ENCODE peak calls at places on chromosomes 6 and 20, in nine cellular contexts. B, J, C, U, G, S, I, V and L are unnamed samples.

GRCh38 chr20:12882832-12883506 is 125.8 kb upstream of the SPTLC3 start:
- DNase-seq in B (peak), J (no peak), C (peak), U (no peak), G (no peak), S (no peak), I (no peak), V (no peak), L (no peak)

GRCh38 chr6:113873043-113873667 is 16.0 kb downstream of the MARCKS start:
- DNase-seq in B (no peak), J (peak), C (no peak), U (no peak), G (no peak), S (no peak), I (no peak), V (peak), L (no peak)

GRCh38 chr6:79167931-79168694 is 66.4 kb downstream of the HMGN3 start:
- DNase-seq in B (peak), J (peak), C (peak), U (no peak), G (no peak), S (no peak), I (no peak), V (no peak), L (no peak)

GRCh38 chr6:31729979-31730630 is 1.0 kb upstream of the DDAH2 start:
- DNase-seq in B (peak), J (peak), C (peak), U (peak), G (peak), S (peak), I (peak), V (peak), L (peak)

GRCh38 chr20:18187020-18187419 is 49.4 kb downstream of the KAT14 start:
- DNase-seq in B (no peak), J (no peak), C (no peak), U (peak), G (no peak), S (no peak), I (no peak), V (no peak), L (no peak)

GRCh38 chr6:20238688-20239587 is 26.7 kb upstream of the MBOAT1 start:
- DNase-seq in B (no peak), J (no peak), C (no peak), U (no peak), G (no peak), S (no peak), I (no peak), V (no peak), L (no peak)

GRCh38 chr20:39700527-39700926 is 738.4 kb downstream of the DHX35 start:
- DNase-seq in B (no peak), J (no peak), C (no peak), U (no peak), G (no peak), S (no peak), I (no peak), V (no peak), L (no peak)

GRCh38 chr6:149961728-149962425 is 1.9 kb upstream of the ULBP1 start:
- DNase-seq in B (peak), J (peak), C (no peak), U (no peak), G (no peak), S (no peak), I (no peak), V (no peak), L (peak)

GRCh38 chr6:7734707-7735383 is 8.9 kb downstream of the BMP6 start:
- DNase-seq in B (no peak), J (peak), C (no peak), U (no peak), G (no peak), S (no peak), I (no peak), V (no peak), L (no peak)

GRCh38 chr6:146885708-146886457 is 287.1 kb downstream of the ADGB start:
- DNase-seq in B (no peak), J (no peak), C (no peak), U (no peak), G (no peak), S (no peak), I (no peak), V (no peak), L (no peak)

GRCh38 chr6:129923520-129923919 is 62.4 kb upstream of the TMEM244 start:
- DNase-seq in B (peak), J (no peak), C (peak), U (no peak), G (no peak), S (no peak), I (no peak), V (no peak), L (no peak)

GRCh38 chr20:52987295-52987694 is 15.1 kb downstream of the TSHZ2 start:
- DNase-seq in B (no peak), J (no peak), C (no peak), U (no peak), G (no peak), S (no peak), I (no peak), V (no peak), L (no peak)

GRCh38 chr6:42911171-42912021 is 4.5 kb upstream of the PTCRA start:
- DNase-seq in B (no peak), J (no peak), C (no peak), U (no peak), G (peak), S (peak), I (no peak), V (no peak), L (no peak)

GRCh38 chr6:133542056-133542821 is 301.1 kb downstream of the EYA4 start:
- DNase-seq in B (no peak), J (peak), C (peak), U (no peak), G (no peak), S (no peak), I (no peak), V (no peak), L (no peak)

GRCh38 chr20:62603021-62603906 is 39.0 kb upstream of the SLCO4A1 start:
- DNase-seq in B (peak), J (peak), C (peak), U (peak), G (no peak), S (no peak), I (no peak), V (no peak), L (no peak)

GRCh38 chr6:117956386-117956785 is 49.3 kb downstream of the SLC35F1 start:
- DNase-seq in B (no peak), J (no peak), C (no peak), U (no peak), G (no peak), S (no peak), I (no peak), V (no peak), L (no peak)

GRCh38 chr6:169186496-169187169 is 67.0 kb downstream of the THBS2 start:
- DNase-seq in B (no peak), J (no peak), C (no peak), U (no peak), G (no peak), S (no peak), I (no peak), V (no peak), L (no peak)

GRCh38 chr6:10431423-10432164 is 16.7 kb upstream of the TFAP2A start:
- DNase-seq in B (no peak), J (no peak), C (no peak), U (peak), G (no peak), S (no peak), I (no peak), V (no peak), L (no peak)

GRCh38 chr6:19691465-19692167 is 145.6 kb upstream of the ID4 start:
- DNase-seq in B (no peak), J (no peak), C (no peak), U (no peak), G (peak), S (peak), I (no peak), V (no peak), L (no peak)

GRCh38 chr6:148044261-148044731 is 298.3 kb upstream of the SASH1 start:
- DNase-seq in B (peak), J (no peak), C (peak), U (no peak), G (no peak), S (no peak), I (peak), V (no peak), L (no peak)

GRCh38 chr6:160330621-160331020 is 17.6 kb upstream of the SLC22A3 start:
- DNase-seq in B (no peak), J (no peak), C (no peak), U (no peak), G (no peak), S (peak), I (no peak), V (no peak), L (no peak)

GRCh38 chr6:122868137-122868536 is 79.1 kb downstream of the SMPDL3A start:
- DNase-seq in B (no peak), J (no peak), C (no peak), U (no peak), G (no peak), S (no peak), I (no peak), V (no peak), L (no peak)

GRCh38 chr6:161869491-161869890 is 595.6 kb upstream of the AGPAT4 start:
- DNase-seq in B (no peak), J (no peak), C (no peak), U (no peak), G (no peak), S (no peak), I (no peak), V (no peak), L (no peak)

GRCh38 chr6:157716553-157716952 is 106.5 kb upstream of the SNX9 start:
- DNase-seq in B (no peak), J (no peak), C (no peak), U (no peak), G (no peak), S (no peak), I (no peak), V (no peak), L (no peak)

GRCh38 chr6:98657764-98658163 is 176.6 kb upstream of the POU3F2 start:
- DNase-seq in B (peak), J (peak), C (peak), U (peak), G (peak), S (peak), I (peak), V (peak), L (no peak)

GRCh38 chr6:2363211-2363610 is 117.8 kb upstream of the GMDS start:
- DNase-seq in B (peak), J (no peak), C (peak), U (no peak), G (no peak), S (no peak), I (no peak), V (no peak), L (no peak)

GRCh38 chr6:33276864-33277662 is at the start of gene B3GALT4:
- DNase-seq in B (peak), J (peak), C (peak), U (peak), G (peak), S (peak), I (peak), V (no peak), L (peak)

GRCh38 chr20:17700637-17701036 is 871 bp downstream of the BANF2 start:
- DNase-seq in B (no peak), J (no peak), C (no peak), U (no peak), G (no peak), S (no peak), I (no peak), V (no peak), L (no peak)

GRCh38 chr20:8218861-8219260 is 86.8 kb downstream of the PLCB1 start:
- DNase-seq in B (peak), J (no peak), C (peak), U (no peak), G (no peak), S (no peak), I (no peak), V (no peak), L (no peak)

GRCh38 chr6:159075506-159076100 is 30.8 kb upstream of the TAGAP start:
- DNase-seq in B (no peak), J (no peak), C (no peak), U (no peak), G (no peak), S (no peak), I (no peak), V (no peak), L (no peak)

GRCh38 chr6:166318649-166319600 is 10.7 kb upstream of the PRR18 start:
- DNase-seq in B (no peak), J (no peak), C (no peak), U (no peak), G (no peak), S (no peak), I (no peak), V (peak), L (no peak)

GRCh38 chr6:56690519-56691200 is 48.0 kb upstream of the DST start:
- DNase-seq in B (peak), J (peak), C (peak), U (peak), G (no peak), S (no peak), I (no peak), V (peak), L (no peak)

GRCh38 chr6:31652925-31653724 is 664 bp upstream of the BAG6 start:
- DNase-seq in B (no peak), J (no peak), C (no peak), U (peak), G (no peak), S (peak), I (no peak), V (peak), L (no peak)

GRCh38 chr20:36827541-36828279 is 48.2 kb upstream of the TLDC2 start:
- DNase-seq in B (no peak), J (no peak), C (no peak), U (no peak), G (no peak), S (no peak), I (no peak), V (no peak), L (no peak)

DNA sequence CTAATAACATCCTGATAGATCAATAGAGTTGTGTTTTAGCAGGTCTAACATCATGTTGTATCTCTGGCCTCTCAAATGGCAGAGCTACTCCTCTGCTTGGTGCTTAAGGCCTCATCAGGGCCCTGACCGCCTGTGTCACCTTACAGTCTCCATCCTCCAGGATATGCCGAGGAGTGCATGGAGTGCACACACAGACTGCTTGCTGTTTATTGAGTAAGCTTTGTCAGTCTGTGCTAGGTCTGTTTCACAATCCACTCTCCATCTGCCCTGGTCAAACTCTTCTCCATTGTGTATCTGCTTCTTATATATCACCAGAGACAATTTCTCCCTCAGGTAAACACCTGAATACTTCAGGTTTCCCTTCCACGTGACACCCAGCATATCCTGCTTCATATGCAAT is 136.1 kb downstream of the SLC24A3 start:
- DNase-seq in B (no peak), J (no peak), C (no peak), U (no peak), G (no peak), S (no peak), I (no peak), V (no peak), L (no peak)
- TF ChIP-seq CTCF in B (no peak), J (no peak), C (no peak), U (no peak), G (no peak), S (no peak), I (no peak), V (no peak), L (no peak)

DNA sequence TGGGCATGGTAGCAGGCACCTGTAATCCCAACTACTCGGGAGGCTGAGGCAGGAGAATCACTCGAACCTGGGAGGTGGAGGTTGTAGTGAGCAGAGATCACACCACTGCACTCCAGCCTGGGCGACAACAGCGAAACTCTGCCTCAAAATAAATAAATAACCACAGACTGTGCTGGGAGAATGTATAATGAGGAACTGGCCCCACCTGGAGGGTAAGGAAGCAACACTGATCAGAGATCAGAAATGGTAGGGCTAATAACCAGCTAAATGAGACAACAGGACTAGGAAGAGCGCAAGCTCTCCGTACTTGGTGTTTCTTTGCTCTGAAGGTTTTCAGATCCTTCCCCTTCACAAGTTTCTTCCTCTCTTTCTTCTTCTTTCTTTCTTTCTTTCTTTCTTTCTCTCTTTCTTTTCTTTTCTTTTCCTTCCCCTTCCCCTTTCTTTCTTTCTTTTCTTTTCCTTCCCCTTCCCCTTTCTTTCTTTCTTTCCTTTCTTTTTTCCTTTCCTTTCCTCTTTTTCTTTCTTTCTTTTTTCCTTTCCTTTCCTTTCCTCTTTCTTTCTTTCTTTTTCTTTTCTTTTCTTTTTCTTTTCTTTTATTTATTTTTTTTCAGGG is 14.6 kb downstream of the CCM2L start:
- DNase-seq in B (no peak), J (no peak), C (no peak), U (no peak), G (no peak), S (no peak), I (no peak), V (no peak), L (no peak)
- TF ChIP-seq CTCF in B (no peak), J (no peak), C (no peak), U (no peak), G (no peak), S (no peak), I (no peak), V (peak), L (no peak)

GRCh38 chr6:132259070-132259469 is 142.2 kb downstream of the MOXD1 start:
- DNase-seq in B (no peak), J (peak), C (peak), U (no peak), G (no peak), S (no peak), I (peak), V (peak), L (no peak)
- TF ChIP-seq CTCF in B (peak), J (peak), C (peak), U (no peak), G (peak), S (peak), I (peak), V (peak), L (no peak)

GRCh38 chr20:47298624-47299023 is 57.9 kb downstream of the ZMYND8 start:
- DNase-seq in B (no peak), J (no peak), C (no peak), U (no peak), G (no peak), S (no peak), I (no peak), V (no peak), L (no peak)
- TF ChIP-seq CTCF in B (no peak), J (no peak), C (no peak), U (no peak), G (no peak), S (no peak), I (no peak), V (no peak), L (no peak)

GRCh38 chr6:45991189-45991588 is 24.5 kb downstream of the CLIC5 start:
- DNase-seq in B (no peak), J (no peak), C (no peak), U (no peak), G (no peak), S (no peak), I (no peak), V (no peak), L (no peak)
- TF ChIP-seq CTCF in B (no peak), J (no peak), C (no peak), U (no peak), G (peak), S (peak), I (peak), V (no peak), L (peak)

GRCh38 chr6:165010556-165011535 is 298.6 kb downstream of the C6orf118 start:
- DNase-seq in B (no peak), J (no peak), C (no peak), U (peak), G (no peak), S (no peak), I (no peak), V (no peak), L (no peak)
- TF ChIP-seq CTCF in B (no peak), J (no peak), C (no peak), U (no peak), G (no peak), S (no peak), I (no peak), V (no peak), L (no peak)

GRCh38 chr6:24493945-24494725 is 634 bp upstream of the ALDH5A1 start:
- DNase-seq in B (no peak), J (no peak), C (no peak), U (no peak), G (no peak), S (no peak), I (no peak), V (no peak), L (no peak)

GRCh38 chr6:24497254-24497989 is 2.7 kb downstream of the ALDH5A1 start:
- DNase-seq in B (no peak), J (no peak), C (no peak), U (no peak), G (no peak), S (no peak), I (no peak), V (no peak), L (no peak)

GRCh38 chr6:24492475-24492874 is 2.3 kb upstream of the ALDH5A1 start:
- DNase-seq in B (no peak), J (peak), C (peak), U (no peak), G (no peak), S (peak), I (no peak), V (peak), L (no peak)

GRCh38 chr6:24495516-24495847 is 713 bp downstream of the ALDH5A1 start:
- DNase-seq in B (no peak), J (no peak), C (peak), U (no peak), G (peak), S (peak), I (no peak), V (peak), L (peak)

DNA sequence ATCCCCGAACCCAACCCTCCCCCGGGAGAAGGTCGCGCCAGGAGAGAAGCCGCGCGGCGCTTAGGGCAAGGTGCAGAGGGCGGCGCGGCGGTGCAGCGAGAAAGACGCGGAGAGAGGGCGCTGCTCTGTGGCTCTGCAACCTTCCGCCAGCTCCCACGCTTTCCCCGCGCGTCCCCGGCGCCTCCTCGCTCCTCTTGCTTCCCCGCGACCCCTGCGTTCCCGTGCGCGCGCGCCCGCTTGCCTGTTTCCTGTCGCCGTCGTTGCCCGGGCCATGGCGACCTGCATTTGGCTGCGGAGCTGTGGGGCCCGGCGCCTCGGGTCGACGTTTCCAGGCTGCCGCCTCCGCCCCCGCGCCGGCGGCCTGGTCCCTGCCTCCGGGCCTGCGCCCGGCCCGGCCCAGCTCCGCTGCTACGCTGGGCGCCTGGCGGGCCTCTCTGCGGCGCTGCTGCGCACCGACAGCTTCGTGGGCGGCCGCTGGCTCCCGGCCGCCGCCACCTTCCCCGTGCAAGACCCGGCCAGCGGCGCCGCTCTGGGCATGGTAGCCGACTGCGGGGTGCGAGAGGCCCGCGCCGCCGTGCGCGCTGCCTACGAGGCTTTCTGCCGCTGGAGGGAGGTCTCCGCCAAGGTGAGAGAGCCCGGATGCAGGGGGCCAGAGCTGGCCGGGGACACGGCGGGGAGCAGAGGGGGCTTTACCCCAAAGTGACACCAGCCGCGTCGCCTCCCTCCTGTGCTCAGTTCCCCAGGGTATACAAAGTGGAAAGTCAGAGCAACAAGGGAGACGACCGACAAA is at the start of gene ALDH5A1:
- DNase-seq in B (peak), J (peak), C (peak), U (peak), G (peak), S (peak), I (peak), V (peak), L (peak)
- TF ChIP-seq CTCF in B (peak), J (no peak), C (peak), U (peak), G (peak), S (no peak), I (no peak), V (peak), L (no peak)